ENCODE peak calls at places on chromosomes 11 and 22, in six cellular contexts. F, V, S, K, U and C are unnamed samples.

GRCh38 chr11:46348566-46348981 is 1.3 kb downstream of the DGKZ start:
- DNase-seq in F (no peak), V (no peak), S (no peak), K (no peak), U (no peak), C (no peak)

GRCh38 chr11:19253149-19253540 is 12.4 kb upstream of the E2F8 start:
- DNase-seq in F (no peak), V (no peak), S (no peak), K (no peak), U (no peak), C (no peak)

GRCh38 chr22:23182289-23183106 is 2.2 kb downstream of the BCR start:
- DNase-seq in F (no peak), V (peak), S (no peak), K (peak), U (no peak), C (no peak)

GRCh38 chr11:35354644-35355043 is 64.7 kb downstream of the SLC1A2 start:
- DNase-seq in F (no peak), V (no peak), S (no peak), K (no peak), U (no peak), C (no peak)

GRCh38 chr11:36818410-36818809 is 220.4 kb upstream of the RAG2 start:
- DNase-seq in F (no peak), V (no peak), S (no peak), K (no peak), U (no peak), C (no peak)

GRCh38 chr11:9896902-9897301 is 233.0 kb downstream of the SWAP70 start:
- DNase-seq in F (no peak), V (no peak), S (no peak), K (no peak), U (no peak), C (no peak)

GRCh38 chr11:19919050-19919561 is 206.5 kb downstream of the NAV2 start:
- DNase-seq in F (peak), V (no peak), S (no peak), K (no peak), U (no peak), C (no peak)

GRCh38 chr11:111694851-111695250 is 71.3 kb downstream of the PPP2R1B start:
- DNase-seq in F (no peak), V (no peak), S (no peak), K (no peak), U (no peak), C (no peak)

GRCh38 chr11:44774131-44774530 is 47.4 kb downstream of the TSPAN18 start:
- DNase-seq in F (no peak), V (no peak), S (no peak), K (no peak), U (no peak), C (no peak)

GRCh38 chr22:49936973-49937757 is 18.7 kb downstream of the CRELD2 start:
- DNase-seq in F (peak), V (peak), S (no peak), K (no peak), U (no peak), C (no peak)

GRCh38 chr22:27303718-27304117 is 497.8 kb downstream of the MN1 start:
- DNase-seq in F (no peak), V (no peak), S (no peak), K (no peak), U (no peak), C (no peak)

GRCh38 chr22:37223965-37224551 is 11.8 kb upstream of the SSTR3 start:
- DNase-seq in F (no peak), V (no peak), S (no peak), K (peak), U (no peak), C (no peak)

GRCh38 chr11:76889414-76889975 is 28.8 kb downstream of the ACER3 start:
- DNase-seq in F (no peak), V (no peak), S (no peak), K (no peak), U (no peak), C (no peak)

GRCh38 chr11:73322111-73322985 is 14.3 kb downstream of the ARHGEF17 start:
- DNase-seq in F (no peak), V (no peak), S (no peak), K (no peak), U (no peak), C (no peak)

GRCh38 chr22:26671317-26672059 is 14.1 kb downstream of the MIAT start:
- DNase-seq in F (no peak), V (peak), S (peak), K (peak), U (peak), C (peak)

GRCh38 chr11:114774599-114775365 is 96.5 kb downstream of the NXPE2 start:
- DNase-seq in F (no peak), V (peak), S (no peak), K (peak), U (no peak), C (no peak)

GRCh38 chr11:41578421-41579047 is 119.1 kb upstream of the LRRC4C start:
- DNase-seq in F (no peak), V (no peak), S (no peak), K (no peak), U (no peak), C (no peak)

GRCh38 chr22:48155446-48155845 is 1393.0 kb downstream of the TBC1D22A start:
- DNase-seq in F (no peak), V (no peak), S (no peak), K (no peak), U (no peak), C (no peak)

GRCh38 chr11:35820614-35821013 is 123.2 kb upstream of the LDLRAD3 start:
- DNase-seq in F (no peak), V (no peak), S (no peak), K (no peak), U (no peak), C (no peak)

GRCh38 chr22:26848244-26848920 is 191.0 kb downstream of the MIAT start:
- DNase-seq in F (no peak), V (no peak), S (no peak), K (no peak), U (no peak), C (no peak)

GRCh38 chr22:42874010-42874409 is 16.9 kb upstream of the ARFGAP3 start:
- DNase-seq in F (no peak), V (no peak), S (no peak), K (no peak), U (no peak), C (no peak)

GRCh38 chr11:123184531-123184930 is 10.5 kb downstream of the CLMP start:
- DNase-seq in F (no peak), V (no peak), S (no peak), K (no peak), U (no peak), C (no peak)